ENCODE peak calls at places on chromosomes 3 and 15, in ten cellular contexts. L, H, P, R, J, A, E, F, Y and M are unnamed samples.

GRCh38 chr3:136070334-136070733 is 104.8 kb downstream of the PPP2R3A start:
- DNase-seq in Y (no peak), L (no peak), P (peak; percentile 72), A (peak; percentile 15), J (peak; percentile 79), E (no peak), F (no peak), R (no peak), H (peak; percentile 98), M (peak; percentile 78)

GRCh38 chr3:12975748-12976522 is 97.3 kb downstream of the IQSEC1 start:
- DNase-seq in R (no peak), F (no peak), P (no peak), L (no peak), Y (no peak), H (no peak), J (no peak), E (no peak), A (no peak), M (no peak)

GRCh38 chr15:42092666-42093445 is 1.5 kb downstream of the PLA2G4D start:
- DNase-seq in L (no peak), J (no peak), A (no peak), R (no peak), E (no peak), P (no peak), Y (peak; percentile 51), F (no peak), H (no peak), M (no peak)

GRCh38 chr3:149145926-149146325 is 16.5 kb downstream of the HPS3 start:
- DNase-seq in E (no peak), Y (no peak), F (no peak), L (no peak), J (no peak), P (no peak), A (no peak), H (no peak), R (peak; percentile 70), M (no peak)

GRCh38 chr15:71559098-71559497 is 251.3 kb upstream of the NR2E3 start:
- DNase-seq in P (peak; percentile 43), R (no peak), F (no peak), J (peak; percentile 51), Y (no peak), H (peak; percentile 82), E (no peak), L (no peak), A (peak; percentile 48), M (peak; percentile 65)

GRCh38 chr15:42102646-42103235 is 8.4 kb upstream of the PLA2G4D start:
- DNase-seq in H (peak; percentile 67), A (peak; percentile 10), E (no peak), R (no peak), Y (no peak), P (no peak), L (no peak), J (peak; percentile 65), F (no peak), M (peak; percentile 66)

GRCh38 chr3:141643391-141643790 is 94.7 kb upstream of the RNF7 start:
- DNase-seq in P (no peak), E (no peak), H (no peak), R (no peak), A (no peak), J (no peak), Y (no peak), F (no peak), L (no peak), M (no peak)

GRCh38 chr3:50177346-50177745 is 14.1 kb upstream of the GNAT1 start:
- DNase-seq in P (no peak), R (no peak), E (peak; percentile 35), F (no peak), Y (no peak), A (no peak), L (no peak), H (no peak), J (no peak), M (no peak)

GRCh38 chr3:141248064-141248463 is 16.4 kb downstream of the PXYLP1 start:
- DNase-seq in A (no peak), P (no peak), H (no peak), J (no peak), F (no peak), L (no peak), E (no peak), Y (no peak), R (no peak), M (no peak)

GRCh38 chr15:30922469-30923311 is 19.0 kb downstream of the FAN1 start:
- DNase-seq in A (no peak), L (no peak), R (no peak), Y (no peak), J (no peak), E (peak; percentile 24), F (no peak), H (peak; percentile 3), P (peak; percentile 10), M (peak; percentile 70)

GRCh38 chr15:99845009-99845408 is 111.8 kb upstream of the LYSMD4 start:
- DNase-seq in R (no peak), F (no peak), H (peak; percentile 31), A (no peak), P (no peak), L (no peak), J (peak; percentile 11), Y (no peak), E (no peak), M (peak; percentile 44)